ENCODE peak calls at places on chromosome 14, in eight cellular contexts. Z is IMR-90, D is stomach, F is tibial artery, E is A673, L is OCI-LY7, B is cardiac muscle cell, I is A549. M is an unnamed sample.

GRCh38 chr14:64769096-64770020 is 65.1 kb downstream of the PLEKHG3 start:
- DNase-seq in F (peak; percentile 33), B (no peak), I (no peak), D (no peak), Z (no peak), E (no peak), L (no peak), M (no peak)

GRCh38 chr14:63486729-63487128 is 56.4 kb downstream of the PPP2R5E start:
- DNase-seq in B (no peak), E (no peak), D (no peak), I (no peak), L (no peak), Z (no peak), F (no peak), M (no peak)

GRCh38 chr14:56195727-56196126 is 77.5 kb downstream of the PELI2 start:
- DNase-seq in L (peak; percentile 95), B (peak; percentile 38), D (no peak), E (no peak), Z (peak; percentile 58), I (no peak), F (no peak), M (no peak)

GRCh38 chr14:73462078-73462715 is 3.9 kb upstream of the NUMB start:
- DNase-seq in E (peak; percentile 71), L (no peak), B (peak; percentile 75), F (no peak), I (peak; percentile 60), D (peak; percentile 92), Z (peak; percentile 43), M (no peak)

GRCh38 chr14:85622106-85622505 is 92.2 kb downstream of the FLRT2 start:
- DNase-seq in D (no peak), B (no peak), L (no peak), E (no peak), I (no peak), Z (no peak), F (no peak), M (no peak)

GRCh38 chr14:74945261-74945851 is 10.0 kb downstream of the PGF start:
- DNase-seq in I (peak; percentile 75), B (peak; percentile 33), F (no peak), E (peak; percentile 58), Z (no peak), L (peak; percentile 50), D (no peak), M (no peak)

GRCh38 chr14:68235011-68235410 is 415.4 kb downstream of the RAD51B start:
- DNase-seq in Z (peak; percentile 78), L (no peak), I (no peak), F (no peak), E (no peak), B (no peak), D (no peak), M (no peak)

GRCh38 chr14:69501362-69501964 is 16.9 kb downstream of the PLEKHD1 start:
- DNase-seq in F (peak; percentile 72), B (peak; percentile 51), L (no peak), Z (peak; percentile 15), I (no peak), D (no peak), E (peak; percentile 48), M (no peak)

GRCh38 chr14:103056322-103057027 is 874 bp downstream of the CDC42BPB start:
- DNase-seq in E (peak; percentile 92), B (peak; percentile 85), F (peak; percentile 77), D (peak; percentile 55), Z (peak; percentile 55), I (peak; percentile 57), L (no peak), M (peak; percentile 88)

GRCh38 chr14:70193396-70193795 is 4.6 kb upstream of the SLC8A3 start:
- DNase-seq in B (no peak), E (no peak), F (no peak), Z (no peak), D (no peak), I (no peak), L (no peak), M (no peak)

GRCh38 chr14:92883066-92883465 is 39.9 kb upstream of the CHGA start:
- DNase-seq in L (no peak), F (no peak), I (no peak), E (no peak), B (no peak), D (no peak), Z (no peak), M (no peak)

GRCh38 chr14:60656755-60657608 is 7.7 kb upstream of the SIX1 start:
- DNase-seq in L (peak; percentile 94), D (peak; percentile 59), F (peak; percentile 75), E (peak; percentile 52), B (peak; percentile 74), Z (peak; percentile 73), I (peak; percentile 43), M (no peak)
- TF ChIP-seq CTCF in L (peak; percentile 81), D (peak; percentile 11), F (peak; percentile 33), E (peak; percentile 48), B (peak; percentile 64), Z (peak; percentile 53), I (peak; percentile 75), M (no peak)

GRCh38 chr14:58739674-58740073 is 101.9 kb downstream of the DACT1 start:
- DNase-seq in L (no peak), I (no peak), F (no peak), D (no peak), Z (no peak), E (no peak), B (no peak), M (no peak)

GRCh38 chr14:58736606-58737005 is 98.8 kb downstream of the DACT1 start:
- DNase-seq in F (no peak), D (no peak), Z (no peak), I (no peak), L (no peak), B (peak; percentile 76), E (no peak), M (no peak)

GRCh38 chr14:58737511-58737910 is 99.7 kb downstream of the DACT1 start:
- DNase-seq in I (no peak), Z (no peak), L (no peak), E (no peak), F (no peak), B (no peak), D (no peak), M (no peak)

GRCh38 chr14:58738876-58739275 is 101.1 kb downstream of the DACT1 start:
- DNase-seq in B (no peak), Z (no peak), I (no peak), F (no peak), D (no peak), E (no peak), L (no peak), M (no peak)

DNA sequence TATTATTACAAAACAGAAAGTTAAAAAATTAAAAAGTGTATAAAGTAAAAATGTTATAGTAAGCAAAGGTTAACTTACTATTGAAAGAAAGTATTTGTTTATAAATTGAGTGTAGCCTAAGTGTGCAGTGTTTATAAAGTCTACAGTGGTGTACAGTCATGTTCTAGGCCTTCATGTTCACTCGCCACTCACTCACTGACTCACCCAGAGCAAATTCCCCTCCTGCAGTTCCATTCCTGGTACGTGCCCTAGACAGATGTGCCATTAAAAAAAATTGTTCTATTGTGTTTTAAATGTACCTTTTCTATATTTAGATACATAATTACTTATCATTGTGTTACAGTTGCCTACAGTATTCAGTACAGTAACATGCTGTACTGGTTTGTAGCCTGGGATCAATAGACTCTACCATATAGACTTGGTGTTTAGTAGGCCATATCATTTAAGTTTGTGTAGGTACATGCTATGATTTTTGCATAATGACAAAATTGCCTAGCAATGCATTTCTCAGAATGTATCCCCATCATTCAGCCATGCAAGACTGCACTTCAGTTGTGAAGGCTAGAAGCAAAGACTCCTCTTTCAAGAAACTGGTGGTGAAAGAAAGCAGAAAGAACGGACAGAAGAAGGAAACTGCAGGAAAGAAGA is 100.6 kb downstream of the DACT1 start:
- DNase-seq in E (no peak), L (no peak), D (no peak), F (no peak), Z (peak; percentile 96), I (no peak), B (peak; percentile 65), M (no peak)
- H3K4me3 ChIP-seq in E (no peak overlapping the region), L (no peak overlapping the region), D (no peak overlapping the region), F (no peak overlapping the region), Z (no peak overlapping the region), I (no peak overlapping the region), B (no peak overlapping the region), M (no peak overlapping the region)

GRCh38 chr14:77120771-77121743 is 20.5 kb downstream of the ZDHHC22 start:
- DNase-seq in B (peak; percentile 32), I (no peak), L (peak; percentile 95), E (no peak), F (no peak), D (peak; percentile 53), Z (no peak), M (peak; percentile 36)

GRCh38 chr14:77114609-77115008 is 16.6 kb downstream of the CIPC start:
- DNase-seq in Z (no peak), B (no peak), I (no peak), D (no peak), F (no peak), E (no peak), L (no peak), M (no peak)

GRCh38 chr14:77113644-77114043 is 15.6 kb downstream of the CIPC start:
- DNase-seq in I (no peak), D (no peak), Z (no peak), B (no peak), E (no peak), L (no peak), F (no peak), M (no peak)

GRCh38 chr14:77119852-77120251 is 21.7 kb downstream of the ZDHHC22 start:
- DNase-seq in E (no peak), L (peak; percentile 51), Z (no peak), F (no peak), D (no peak), B (no peak), I (no peak), M (peak; percentile 9)

DNA sequence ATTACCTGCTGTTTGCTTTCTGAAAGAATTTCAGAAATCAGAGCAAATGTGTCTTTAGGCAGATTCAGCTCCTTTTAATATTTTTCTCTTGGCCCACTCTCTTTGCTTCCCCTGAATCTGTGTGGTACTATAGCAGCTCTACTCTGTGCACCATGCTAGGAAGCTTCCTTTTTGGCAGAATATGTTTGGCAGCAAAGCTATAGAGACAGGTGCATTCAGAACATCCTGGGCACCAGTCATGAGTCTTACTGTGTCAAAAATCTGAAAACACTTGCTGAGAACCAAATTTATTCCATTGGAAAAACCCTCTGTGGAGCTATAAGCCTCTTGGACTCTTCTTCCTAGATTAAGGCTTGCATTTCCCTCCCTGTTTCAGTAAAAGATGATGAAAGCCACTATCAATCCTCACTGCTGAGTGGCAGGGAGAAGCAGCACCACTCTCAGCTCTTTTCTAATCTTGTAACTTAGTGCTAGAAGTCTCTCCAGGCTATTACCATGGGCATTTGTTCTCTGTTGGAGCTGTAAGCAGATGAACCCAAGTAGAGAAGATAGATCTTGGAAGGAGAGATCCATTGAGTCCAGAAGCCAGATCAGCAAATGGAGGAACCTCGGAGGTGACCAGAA is 18.2 kb downstream of the CIPC start:
- DNase-seq in D (no peak), Z (no peak), L (no peak), I (no peak), E (no peak), F (no peak), B (no peak), M (no peak)
- H3K27ac ChIP-seq in D (no peak overlapping the region), Z (no peak overlapping the region), L (no peak overlapping the region), I (no peak overlapping the region), E (no peak overlapping the region), F (no peak overlapping the region), B (peak overlapping the region; percentile 2), M (no peak overlapping the region)

GRCh38 chr14:82626156-82627055 is 1092.8 kb upstream of the SEL1L start:
- DNase-seq in Z (no peak), B (no peak), E (no peak), F (no peak), I (no peak), L (no peak), D (no peak), M (no peak)

GRCh38 chr14:82621881-82622450 is 1088.3 kb upstream of the SEL1L start:
- DNase-seq in E (no peak), L (no peak), Z (no peak), B (no peak), F (no peak), D (no peak), I (no peak), M (no peak)
- TF ChIP-seq CTCF in E (peak; percentile 14), L (peak; percentile 25), Z (no peak), B (no peak), F (no peak), D (no peak), I (no peak), M (no peak)